ENCODE peak calls at places on chromosomes 6 and 20, in five cellular contexts. One of them, this sample, is unnamed.

GRCh38 chr6:142802124-142802523 is 142.9 kb downstream of the HIVEP2 start:
- DNase-seq in OCI-LY7: no peak
- DNase-seq in pancreas: no peak
- DNase-seq in fibroblast of lung: peak
- DNase-seq in IMR-90: peak
- DNase-seq in this sample: peak

GRCh38 chr6:4188801-4189200 is 53.4 kb upstream of the ECI2 start:
- DNase-seq in IMR-90: no peak
- DNase-seq in OCI-LY7: no peak
- DNase-seq in pancreas: no peak
- DNase-seq in fibroblast of lung: no peak
- DNase-seq in this sample: no peak

GRCh38 chr20:5881714-5882113 is 68.6 kb downstream of the TRMT6 start:
- DNase-seq in pancreas: no peak
- DNase-seq in IMR-90: no peak
- DNase-seq in fibroblast of lung: no peak
- DNase-seq in OCI-LY7: peak
- DNase-seq in this sample: no peak

GRCh38 chr6:1515781-1516180 is 93.9 kb upstream of the FOXC1 start:
- DNase-seq in OCI-LY7: no peak
- DNase-seq in fibroblast of lung: no peak
- DNase-seq in pancreas: no peak
- DNase-seq in IMR-90: no peak
- DNase-seq in this sample: no peak

GRCh38 chr6:170445984-170446383 is 107.1 kb downstream of the PSMB1 start:
- DNase-seq in IMR-90: no peak
- DNase-seq in OCI-LY7: no peak
- DNase-seq in pancreas: no peak
- DNase-seq in fibroblast of lung: no peak
- DNase-seq in this sample: no peak

GRCh38 chr20:10540636-10541493 is 105.8 kb downstream of the SLX4IP start:
- DNase-seq in pancreas: no peak
- DNase-seq in IMR-90: peak
- DNase-seq in OCI-LY7: no peak
- DNase-seq in fibroblast of lung: peak
- DNase-seq in this sample: peak

GRCh38 chr6:99833034-99833433 is 161.0 kb downstream of the MCHR2 start:
- DNase-seq in fibroblast of lung: no peak
- DNase-seq in IMR-90: no peak
- DNase-seq in OCI-LY7: no peak
- DNase-seq in pancreas: no peak
- DNase-seq in this sample: no peak

GRCh38 chr6:142784344-142784743 is 160.6 kb downstream of the HIVEP2 start:
- DNase-seq in fibroblast of lung: no peak
- DNase-seq in pancreas: no peak
- DNase-seq in IMR-90: no peak
- DNase-seq in OCI-LY7: peak
- DNase-seq in this sample: no peak

GRCh38 chr20:56368351-56369134 is 9.8 kb downstream of the FAM210B start:
- DNase-seq in pancreas: no peak
- DNase-seq in OCI-LY7: no peak
- DNase-seq in IMR-90: no peak
- DNase-seq in fibroblast of lung: no peak
- DNase-seq in this sample: no peak

GRCh38 chr6:109867009-109867969 is 110.8 kb upstream of the GPR6 start:
- DNase-seq in pancreas: no peak
- DNase-seq in OCI-LY7: no peak
- DNase-seq in fibroblast of lung: peak
- DNase-seq in IMR-90: peak
- DNase-seq in this sample: no peak

GRCh38 chr6:37739618-37740017 is 41.9 kb upstream of the MDGA1 start:
- DNase-seq in OCI-LY7: no peak
- DNase-seq in pancreas: no peak
- DNase-seq in IMR-90: no peak
- DNase-seq in fibroblast of lung: no peak
- DNase-seq in this sample: no peak

GRCh38 chr20:561437-562231 is 18.0 kb upstream of the CSNK2A1 start:
- DNase-seq in OCI-LY7: peak
- DNase-seq in IMR-90: peak
- DNase-seq in pancreas: no peak
- DNase-seq in fibroblast of lung: peak
- DNase-seq in this sample: peak

GRCh38 chr6:130936933-130937332 is 109.7 kb downstream of the SMLR1 start:
- DNase-seq in OCI-LY7: no peak
- DNase-seq in pancreas: no peak
- DNase-seq in fibroblast of lung: no peak
- DNase-seq in IMR-90: no peak
- DNase-seq in this sample: no peak

GRCh38 chr20:9066196-9066595 is 2.7 kb upstream of the PLCB4 start:
- DNase-seq in fibroblast of lung: no peak
- DNase-seq in pancreas: no peak
- DNase-seq in IMR-90: no peak
- DNase-seq in OCI-LY7: no peak
- DNase-seq in this sample: no peak

GRCh38 chr6:50381106-50381415 is 331.3 kb upstream of the DEFB112 start:
- DNase-seq in OCI-LY7: no peak
- DNase-seq in fibroblast of lung: peak
- DNase-seq in IMR-90: no peak
- DNase-seq in pancreas: no peak
- DNase-seq in this sample: no peak

GRCh38 chr6:42084889-42085288 is 34.6 kb downstream of the TAF8 start:
- DNase-seq in OCI-LY7: no peak
- DNase-seq in fibroblast of lung: peak
- DNase-seq in pancreas: no peak
- DNase-seq in IMR-90: peak
- DNase-seq in this sample: peak

GRCh38 chr20:4045741-4046140 is 30.4 kb upstream of the RNF24 start:
- DNase-seq in fibroblast of lung: no peak
- DNase-seq in pancreas: no peak
- DNase-seq in OCI-LY7: no peak
- DNase-seq in IMR-90: peak
- DNase-seq in this sample: no peak

GRCh38 chr6:147712841-147713240 is 204.4 kb downstream of the SAMD5 start:
- DNase-seq in OCI-LY7: no peak
- DNase-seq in fibroblast of lung: no peak
- DNase-seq in pancreas: no peak
- DNase-seq in IMR-90: peak
- DNase-seq in this sample: peak

GRCh38 chr6:126127662-126128061 is 141.3 kb downstream of the TRMT11 start:
- DNase-seq in pancreas: no peak
- DNase-seq in IMR-90: no peak
- DNase-seq in fibroblast of lung: peak
- DNase-seq in OCI-LY7: no peak
- DNase-seq in this sample: no peak

GRCh38 chr6:110415297-110415916 is at the start of gene DDO:
- DNase-seq in OCI-LY7: no peak
- DNase-seq in IMR-90: peak
- DNase-seq in fibroblast of lung: peak
- DNase-seq in pancreas: peak
- DNase-seq in this sample: peak

GRCh38 chr6:52595000-52595795 is 18.3 kb upstream of the TRAM2 start:
- DNase-seq in OCI-LY7: peak
- DNase-seq in fibroblast of lung: peak
- DNase-seq in IMR-90: peak
- DNase-seq in pancreas: no peak
- DNase-seq in this sample: no peak

GRCh38 chr20:6769953-6770831 is 2.7 kb downstream of the BMP2 start:
- DNase-seq in IMR-90: no peak
- DNase-seq in fibroblast of lung: peak
- DNase-seq in pancreas: peak
- DNase-seq in OCI-LY7: no peak
- DNase-seq in this sample: no peak

GRCh38 chr6:27650620-27651370 is 177.9 kb upstream of the ZNF184 start:
- DNase-seq in IMR-90: peak
- DNase-seq in OCI-LY7: no peak
- DNase-seq in pancreas: no peak
- DNase-seq in fibroblast of lung: peak
- DNase-seq in this sample: peak

GRCh38 chr20:1557605-1558004 is at the start of gene SIRPD:
- DNase-seq in pancreas: no peak
- DNase-seq in OCI-LY7: no peak
- DNase-seq in fibroblast of lung: no peak
- DNase-seq in IMR-90: no peak
- DNase-seq in this sample: no peak

GRCh38 chr6:44507014-44507413 is 119.5 kb downstream of the CDC5L start:
- DNase-seq in pancreas: no peak
- DNase-seq in fibroblast of lung: no peak
- DNase-seq in IMR-90: no peak
- DNase-seq in OCI-LY7: no peak
- DNase-seq in this sample: no peak
- H3K27ac ChIP-seq in pancreas: no peak
- H3K27ac ChIP-seq in fibroblast of lung: no peak
- H3K27ac ChIP-seq in IMR-90: no peak
- H3K27ac ChIP-seq in OCI-LY7: no peak
- H3K27ac ChIP-seq in this sample: no peak

DNA sequence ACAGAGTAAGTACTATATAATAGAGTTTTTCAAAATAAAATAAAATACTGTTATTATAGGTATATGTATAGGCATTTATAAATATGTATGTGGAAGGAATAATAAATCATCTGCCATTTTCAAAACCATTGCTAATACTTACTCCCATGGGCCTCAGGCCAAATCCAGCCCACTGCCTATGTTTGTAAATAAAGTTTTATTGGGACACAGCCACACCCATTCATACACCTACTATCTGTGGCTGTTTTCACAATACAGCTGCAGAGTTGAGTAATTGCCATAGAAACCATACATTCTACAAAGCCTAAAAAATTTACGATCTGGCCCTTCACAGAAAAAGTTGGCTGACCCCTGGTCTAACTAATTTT is 9.5 kb downstream of the ALDH5A1 start:
- DNase-seq in IMR-90: no peak
- DNase-seq in OCI-LY7: no peak
- DNase-seq in fibroblast of lung: no peak
- DNase-seq in pancreas: no peak
- DNase-seq in this sample: no peak
- H3K4me3 ChIP-seq in IMR-90: no peak
- H3K4me3 ChIP-seq in OCI-LY7: no peak
- H3K4me3 ChIP-seq in fibroblast of lung: no peak
- H3K4me3 ChIP-seq in pancreas: no peak
- H3K4me3 ChIP-seq in this sample: no peak

GRCh38 chr20:57577679-57578475 is 17.0 kb downstream of the PCK1 start:
- DNase-seq in pancreas: no peak
- DNase-seq in IMR-90: no peak
- DNase-seq in OCI-LY7: no peak
- DNase-seq in fibroblast of lung: no peak
- DNase-seq in this sample: no peak
- H3K27ac ChIP-seq in pancreas: no peak
- H3K27ac ChIP-seq in IMR-90: no peak
- H3K27ac ChIP-seq in OCI-LY7: no peak
- H3K27ac ChIP-seq in fibroblast of lung: no peak
- H3K27ac ChIP-seq in this sample: no peak

GRCh38 chr6:54988576-54988975 is 142.0 kb downstream of the FAM83B start:
- DNase-seq in IMR-90: peak
- DNase-seq in pancreas: no peak
- DNase-seq in fibroblast of lung: peak
- DNase-seq in OCI-LY7: no peak
- DNase-seq in this sample: peak
- H3K4me3 ChIP-seq in IMR-90: no peak
- H3K4me3 ChIP-seq in pancreas: no peak
- H3K4me3 ChIP-seq in fibroblast of lung: no peak
- H3K4me3 ChIP-seq in OCI-LY7: no peak
- H3K4me3 ChIP-seq in this sample: no peak

GRCh38 chr6:132511159-132511835 is 1.6 kb downstream of the STX7 start:
- DNase-seq in IMR-90: no peak
- DNase-seq in OCI-LY7: peak
- DNase-seq in pancreas: no peak
- DNase-seq in fibroblast of lung: peak
- DNase-seq in this sample: peak
- H3K27ac ChIP-seq in IMR-90: no peak
- H3K27ac ChIP-seq in OCI-LY7: peak
- H3K27ac ChIP-seq in pancreas: no peak
- H3K27ac ChIP-seq in fibroblast of lung: no peak
- H3K27ac ChIP-seq in this sample: no peak